ENCODE peak calls at places on chromosomes 13 and 19, in four cellular contexts. B is amniotic epithelial cell; T is activated effector memory CD4-positive, alpha-beta T cell treated with anti-CD3 and anti-CD28 coated beads, Interleukin-2, amount 50 U/mL, for 16 hours; C is HCEC 1CT. S is an unnamed sample.

GRCh38 chr13:33138441-33138840 is 122.2 kb downstream of the KL start:
- DNase-seq in C (no peak), B (no peak), T (no peak), S (no peak)

GRCh38 chr19:49585023-49585422 is 3.9 kb downstream of the PRRG2 start:
- DNase-seq in C (no peak), T (no peak), B (no peak), S (no peak)

GRCh38 chr19:31232220-31232619 is 117.0 kb downstream of the TSHZ3 start:
- DNase-seq in T (no peak), C (no peak), B (no peak), S (no peak)

GRCh38 chr13:50810998-50811397 is 32.5 kb downstream of the DLEU7 start:
- DNase-seq in B (no peak), C (no peak), T (no peak), S (no peak)

GRCh38 chr13:51240178-51240577 is 18.0 kb downstream of the FAM124A start:
- DNase-seq in T (no peak), C (no peak), B (no peak), S (peak)

GRCh38 chr19:55146078-55146647 is 2.8 kb downstream of the TNNT1 start:
- DNase-seq in C (no peak), B (no peak), T (no peak), S (peak)

GRCh38 chr19:17953869-17954268 is 13.0 kb upstream of the KCNN1 start:
- DNase-seq in C (no peak), B (no peak), T (no peak), S (no peak)

GRCh38 chr13:37966266-37966665 is 96.7 kb upstream of the TRPC4 start:
- DNase-seq in T (no peak), C (no peak), B (peak), S (no peak)

GRCh38 chr19:6516659-6517291 is 14.1 kb upstream of the TNFSF9 start:
- DNase-seq in C (peak), B (peak), T (peak), S (peak)

GRCh38 chr19:13902993-13903555 is 2.8 kb downstream of the BRME1 start:
- DNase-seq in C (peak), B (no peak), T (peak), S (peak)

GRCh38 chr13:71831716-71832115 is 35.3 kb downstream of the DACH1 start:
- DNase-seq in C (no peak), B (no peak), T (no peak), S (no peak)

GRCh38 chr19:16825312-16826168 is 3.7 kb upstream of the SIN3B start:
- DNase-seq in B (peak), C (peak), T (no peak), S (peak)

GRCh38 chr13:58883405-58883804 is 1251.9 kb downstream of the PCDH17 start:
- DNase-seq in B (no peak), T (no peak), C (no peak), S (no peak)

GRCh38 chr13:50052478-50052877 is 37.2 kb downstream of the KCNRG start:
- DNase-seq in B (no peak), T (no peak), C (no peak), S (no peak)

GRCh38 chr13:95404141-95404882 is 103.1 kb upstream of the ABCC4 start:
- DNase-seq in B (peak), C (peak), T (peak), S (peak)

S was measured in fibroblast of pulmonary artery.